ENCODE peak calls at places on chromosome 11, in six cellular contexts. Y is effector CD4-positive, alpha-beta T cell; A is Calu3; F is iPS DF 19.7; P is stomach; J is GM12891. T is an unnamed sample.

GRCh38 chr11:99773646-99774045 is 752.9 kb downstream of the CNTN5 start:
- DNase-seq in F (no peak), J (no peak), A (peak; percentile 3), Y (no peak), P (no peak), T (no peak)

GRCh38 chr11:720642-721346 is 14.8 kb downstream of the EPS8L2 start:
- DNase-seq in P (peak; percentile 59), A (no peak), F (no peak), J (no peak), Y (peak; percentile 57), T (no peak)

GRCh38 chr11:114131366-114131963 is 72.0 kb downstream of the ZBTB16 start:
- DNase-seq in A (no peak), Y (no peak), J (no peak), P (no peak), F (no peak), T (no peak)

GRCh38 chr11:118349475-118349874 is 5.3 kb downstream of the CD3G start:
- DNase-seq in A (no peak), P (no peak), Y (no peak), F (no peak), J (no peak), T (no peak)

GRCh38 chr11:132992838-132993680 is 539.2 kb downstream of the OPCML start:
- DNase-seq in Y (no peak), J (no peak), A (no peak), P (no peak), F (no peak), T (no peak)

GRCh38 chr11:119320593-119321524 is 3.9 kb upstream of the MCAM start:
- DNase-seq in A (peak; percentile 23), Y (no peak), P (peak; percentile 64), J (peak; percentile 86), F (no peak), T (peak; percentile 69)

GRCh38 chr11:64621283-64622019 is 30.4 kb downstream of the SLC22A12 start:
- DNase-seq in Y (no peak), F (no peak), J (no peak), A (no peak), P (no peak), T (no peak)

GRCh38 chr11:46381046-46381835 is at the start of gene MDK:
- DNase-seq in Y (no peak), A (no peak), P (peak; percentile 48), F (no peak), J (no peak), T (peak; percentile 35)

GRCh38 chr11:123429336-123429735 is 733 bp upstream of the GRAMD1B start:
- DNase-seq in P (no peak), J (no peak), A (no peak), Y (no peak), F (no peak), T (no peak)

T was measured in ACHN.